ENCODE peak calls at places on chromosome 22, in four cellular contexts. E is cardiac muscle cell, J is H9, S is fibroblast of lung. C is an unnamed sample.

GRCh38 chr22:43319661-43320486 is 23.3 kb downstream of the SCUBE1 start:
- DNase-seq in S (peak), J (no peak), E (no peak), C (no peak)

GRCh38 chr22:27278986-27279385 is 522.6 kb downstream of the MN1 start:
- DNase-seq in S (no peak), E (no peak), J (no peak), C (no peak)

GRCh38 chr22:49212002-49212401 is 615.7 kb downstream of the BRD1 start:
- DNase-seq in S (no peak), J (peak), E (no peak), C (no peak)

GRCh38 chr22:20991252-20992055 is 9.4 kb downstream of the LZTR1 start:
- DNase-seq in S (no peak), J (no peak), E (no peak), C (no peak)

GRCh38 chr22:31695423-31695822 is 33.4 kb upstream of the PISD start:
- DNase-seq in J (no peak), S (no peak), E (no peak), C (no peak)

GRCh38 chr22:50178471-50178864 is 7.2 kb upstream of the TRABD start:
- DNase-seq in E (no peak), J (no peak), S (no peak), C (peak)

GRCh38 chr22:41123151-41123550 is 30.8 kb downstream of the EP300 start:
- DNase-seq in J (no peak), S (peak), E (no peak), C (no peak)

GRCh38 chr22:32661296-32661695 is 140.2 kb upstream of the TIMP3 start:
- DNase-seq in E (no peak), S (peak), J (no peak), C (no peak)

GRCh38 chr22:27749597-27750225 is 51.8 kb downstream of the MN1 start:
- DNase-seq in S (peak), E (peak), J (peak), C (peak)

GRCh38 chr22:46537946-46538815 is 761 bp upstream of the CELSR1 start:
- DNase-seq in S (peak), J (peak), E (peak), C (peak)
- TF ChIP-seq CTCF in S (no peak), J (peak), E (peak), C (peak)

DNA sequence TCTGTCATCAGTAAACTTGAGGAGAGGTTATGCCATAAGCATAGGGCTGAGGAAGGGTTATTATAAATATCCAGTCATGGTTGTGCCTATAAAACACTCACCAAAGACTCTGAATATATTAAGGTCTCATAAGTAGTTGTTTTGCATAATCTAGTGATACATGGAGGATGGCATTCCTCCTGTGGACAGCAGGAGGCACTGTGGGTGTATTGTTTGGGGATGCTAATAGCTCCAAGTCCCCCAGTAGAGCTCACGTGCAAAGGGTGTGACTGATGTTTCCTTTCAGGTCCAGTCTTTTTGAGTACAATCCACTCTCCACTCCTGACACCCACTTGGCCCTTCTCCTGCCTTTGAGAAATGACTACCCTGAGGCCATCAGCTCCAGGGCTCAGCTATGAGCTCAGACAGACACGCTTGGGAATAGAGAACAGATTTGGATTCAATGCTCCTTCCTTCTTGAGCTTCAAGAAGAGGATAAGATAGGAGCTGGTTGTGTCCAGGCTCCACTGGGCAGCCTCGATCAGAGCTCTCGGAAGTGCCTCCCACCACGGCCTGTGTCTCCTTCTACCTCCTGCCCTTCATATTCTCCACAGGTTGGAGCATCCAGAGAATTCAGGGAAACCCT is 85.2 kb upstream of the IGLL5 start:
- DNase-seq in S (no peak), J (no peak), E (no peak), C (no peak)
- TF ChIP-seq CTCF in S (no peak), J (peak), E (peak), C (peak)

GRCh38 chr22:36422287-36423014 is 34.7 kb upstream of the MYH9 start:
- DNase-seq in J (no peak), E (no peak), S (no peak), C (no peak)

GRCh38 chr22:36419912-36420882 is 32.4 kb upstream of the MYH9 start:
- DNase-seq in J (no peak), S (no peak), E (no peak), C (no peak)

GRCh38 chr22:36425977-36426523 is 38.3 kb upstream of the MYH9 start:
- DNase-seq in J (no peak), S (no peak), E (peak), C (peak)

GRCh38 chr22:36424901-36425579 is 37.3 kb upstream of the MYH9 start:
- DNase-seq in S (no peak), E (no peak), J (no peak), C (no peak)

GRCh38 chr22:36423461-36424404 is 36.0 kb upstream of the MYH9 start:
- DNase-seq in E (no peak), S (peak), J (no peak), C (no peak)
- TF ChIP-seq CTCF in E (no peak), S (no peak), J (no peak), C (no peak)

DNA sequence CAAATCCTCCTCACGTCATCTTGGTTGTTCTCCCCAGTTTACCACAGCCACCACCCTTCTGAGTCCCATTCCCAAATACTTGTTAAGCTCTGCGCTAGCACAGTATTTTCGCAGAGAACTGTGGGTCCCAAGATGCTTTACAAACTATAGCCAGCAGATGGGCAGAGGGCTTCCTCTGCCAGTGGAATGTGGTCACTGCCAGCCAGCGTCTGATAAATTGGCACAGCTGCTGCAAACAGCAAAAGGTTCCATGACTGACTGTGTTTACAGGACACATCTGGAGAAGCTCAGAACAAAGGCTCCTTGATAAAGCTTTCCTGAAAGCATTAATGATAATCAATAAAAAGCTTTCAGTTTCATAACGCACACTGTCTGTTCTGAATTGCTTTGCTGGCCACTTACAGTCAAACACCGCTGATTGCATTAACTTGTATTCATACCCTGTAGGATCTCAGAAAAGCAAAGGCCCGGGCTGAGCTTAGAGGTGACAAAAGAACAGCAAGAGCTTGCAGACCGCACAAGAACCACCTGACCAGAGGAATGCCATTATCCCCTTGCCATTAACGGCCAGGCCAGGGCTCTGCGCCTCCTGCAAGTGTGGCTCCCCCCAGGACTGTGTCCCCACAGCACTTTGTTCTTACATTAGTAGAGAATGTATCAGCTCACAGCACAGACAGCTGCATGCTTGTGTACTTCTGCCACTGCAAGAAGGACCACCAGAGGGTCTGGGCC is 120.6 kb downstream of the MICAL3 start:
- DNase-seq in J (no peak), E (peak), S (no peak), C (no peak)
- TF ChIP-seq CTCF in J (no peak), E (no peak), S (no peak), C (no peak)

GRCh38 chr22:39679652-39680051 is 109.1 kb downstream of the CACNA1I start:
- DNase-seq in E (no peak), J (no peak), S (no peak), C (no peak)

GRCh38 chr22:39681038-39681861 is 110.7 kb downstream of the CACNA1I start:
- DNase-seq in S (no peak), J (no peak), E (no peak), C (no peak)

GRCh38 chr22:39680486-39680885 is 109.9 kb downstream of the CACNA1I start:
- DNase-seq in E (no peak), S (no peak), J (no peak), C (no peak)

GRCh38 chr22:39677967-39678366 is 107.4 kb downstream of the CACNA1I start:
- DNase-seq in S (no peak), J (no peak), E (no peak), C (no peak)

DNA sequence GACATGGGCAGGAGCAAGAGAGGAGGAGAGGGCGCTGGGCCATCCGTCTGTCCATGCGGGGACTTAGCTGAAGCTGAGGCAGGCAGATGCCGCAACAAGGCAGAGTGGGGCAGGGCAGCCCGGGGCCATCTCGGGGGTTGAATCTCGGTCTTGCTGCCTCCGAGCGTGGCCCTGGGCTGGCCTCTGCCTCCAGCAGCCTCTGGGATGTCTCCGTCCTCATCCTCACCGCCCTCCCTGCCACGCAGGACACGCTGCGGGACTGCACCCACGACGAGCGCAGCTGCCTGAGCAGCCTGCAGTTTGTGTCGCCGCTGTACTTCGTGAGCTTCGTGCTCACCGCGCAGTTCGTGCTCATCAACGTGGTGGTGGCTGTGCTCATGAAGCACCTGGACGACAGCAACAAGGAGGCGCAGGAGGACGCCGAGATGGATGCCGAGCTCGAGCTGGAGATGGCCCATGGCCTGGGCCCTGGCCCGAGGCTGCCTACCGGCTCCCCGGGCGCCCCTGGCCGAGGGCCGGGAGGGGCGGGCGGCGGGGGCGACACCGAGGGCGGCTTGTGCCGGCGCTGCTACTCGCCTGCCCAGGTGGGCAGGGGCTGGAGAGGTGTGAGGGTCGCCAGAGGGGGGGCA is 108.4 kb downstream of the CACNA1I start:
- DNase-seq in E (no peak), J (no peak), S (no peak), C (no peak)
- TF ChIP-seq CTCF in E (no peak), J (no peak), S (no peak), C (no peak)

DNA sequence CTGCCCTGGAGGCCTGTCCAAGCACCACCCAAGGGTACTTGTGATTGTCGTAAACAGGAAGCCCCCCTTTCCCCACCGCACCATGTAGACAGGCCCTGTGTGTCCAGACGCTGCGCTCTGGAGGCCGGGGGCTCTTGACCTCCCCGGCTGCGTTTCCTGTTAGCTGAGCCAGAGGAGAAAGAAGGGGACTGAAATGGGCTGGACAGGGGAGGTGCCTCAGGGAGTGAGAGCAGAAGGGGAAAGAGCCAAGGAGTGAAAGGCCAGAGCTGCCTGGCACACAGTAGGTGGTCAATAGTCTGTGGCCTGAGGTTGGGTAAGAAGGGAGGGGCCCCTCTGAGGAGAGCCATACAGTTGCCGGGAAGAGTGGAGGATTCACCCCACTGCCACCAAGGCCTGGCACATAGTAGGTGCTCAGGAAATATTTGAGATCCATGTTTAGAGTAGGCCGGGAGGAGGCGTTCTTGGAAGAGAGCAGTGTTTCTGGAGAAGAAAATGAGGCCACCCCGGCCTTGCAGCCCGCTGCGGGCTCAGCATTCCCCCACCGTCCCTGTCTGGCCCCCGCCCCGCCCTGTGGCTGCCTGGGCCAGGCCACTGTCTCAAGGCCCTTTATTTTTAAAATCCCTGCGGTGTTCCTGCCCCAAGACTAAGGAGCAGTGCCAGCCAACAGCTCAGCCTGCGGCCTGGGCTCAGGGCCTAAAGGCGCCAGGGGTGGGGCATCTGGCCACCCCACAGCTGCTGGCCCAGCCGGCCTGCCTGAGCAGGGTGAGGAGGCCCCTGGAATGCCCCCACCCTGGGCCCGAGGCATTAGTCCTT is 13.6 kb upstream of the CDC42EP1 start:
- DNase-seq in S (peak), J (peak), E (peak), C (no peak)
- TF ChIP-seq CTCF in S (peak), J (no peak), E (peak), C (no peak)